ENCODE peak calls at places on chromosome 15, in eight cellular contexts. One of them, this sample, is unnamed.

GRCh38 chr15:48896775-48897143 is 18.8 kb downstream of the EID1 start:
- DNase-seq in activated CD4-positive, alpha-beta T cell treated with anti-CD3 and anti-CD28 coated beads for 48 hours: no peak
- DNase-seq in mesenteric fat pad: no peak
- DNase-seq in stimulated activated CD8-positive, alpha-beta memory T cell treated with anti-CD3 and anti-CD28 coated beads, Interleukin-15, amount 100 ng/mL, for 24 hours: no peak
- DNase-seq in activated CD8-positive, alpha-beta memory T cell treated with anti-CD3 and anti-CD28 coated beads, Interleukin-2, amount 50 U/mL, for 48 hours: no peak
- DNase-seq in AG10803: no peak
- DNase-seq in left ventricle myocardium inferior: no peak
- DNase-seq in retina: no peak
- DNase-seq in this sample: no peak

GRCh38 chr15:90600954-90601353 is 71.2 kb downstream of the CRTC3 start:
- DNase-seq in activated CD4-positive, alpha-beta T cell treated with anti-CD3 and anti-CD28 coated beads for 48 hours: no peak
- DNase-seq in mesenteric fat pad: no peak
- DNase-seq in stimulated activated CD8-positive, alpha-beta memory T cell treated with anti-CD3 and anti-CD28 coated beads, Interleukin-15, amount 100 ng/mL, for 24 hours: no peak
- DNase-seq in activated CD8-positive, alpha-beta memory T cell treated with anti-CD3 and anti-CD28 coated beads, Interleukin-2, amount 50 U/mL, for 48 hours: no peak
- DNase-seq in AG10803: no peak
- DNase-seq in left ventricle myocardium inferior: no peak
- DNase-seq in retina: no peak
- DNase-seq in this sample: no peak

GRCh38 chr15:38332711-38333110 is 80.1 kb downstream of the SPRED1 start:
- DNase-seq in activated CD4-positive, alpha-beta T cell treated with anti-CD3 and anti-CD28 coated beads for 48 hours: no peak
- DNase-seq in mesenteric fat pad: no peak
- DNase-seq in stimulated activated CD8-positive, alpha-beta memory T cell treated with anti-CD3 and anti-CD28 coated beads, Interleukin-15, amount 100 ng/mL, for 24 hours: no peak
- DNase-seq in activated CD8-positive, alpha-beta memory T cell treated with anti-CD3 and anti-CD28 coated beads, Interleukin-2, amount 50 U/mL, for 48 hours: no peak
- DNase-seq in AG10803: no peak
- DNase-seq in left ventricle myocardium inferior: no peak
- DNase-seq in retina: no peak
- DNase-seq in this sample: no peak

GRCh38 chr15:38877471-38877870 is 312.9 kb upstream of the RASGRP1 start:
- DNase-seq in activated CD4-positive, alpha-beta T cell treated with anti-CD3 and anti-CD28 coated beads for 48 hours: no peak
- DNase-seq in mesenteric fat pad: no peak
- DNase-seq in stimulated activated CD8-positive, alpha-beta memory T cell treated with anti-CD3 and anti-CD28 coated beads, Interleukin-15, amount 100 ng/mL, for 24 hours: no peak
- DNase-seq in activated CD8-positive, alpha-beta memory T cell treated with anti-CD3 and anti-CD28 coated beads, Interleukin-2, amount 50 U/mL, for 48 hours: no peak
- DNase-seq in AG10803: no peak
- DNase-seq in left ventricle myocardium inferior: no peak
- DNase-seq in retina: no peak
- DNase-seq in this sample: no peak

GRCh38 chr15:23648920-23649515 is 1.4 kb upstream of the MAGEL2 start:
- DNase-seq in activated CD4-positive, alpha-beta T cell treated with anti-CD3 and anti-CD28 coated beads for 48 hours: peak; percentile 53
- DNase-seq in mesenteric fat pad: no peak
- DNase-seq in stimulated activated CD8-positive, alpha-beta memory T cell treated with anti-CD3 and anti-CD28 coated beads, Interleukin-15, amount 100 ng/mL, for 24 hours: peak; percentile 6
- DNase-seq in activated CD8-positive, alpha-beta memory T cell treated with anti-CD3 and anti-CD28 coated beads, Interleukin-2, amount 50 U/mL, for 48 hours: peak; percentile 62
- DNase-seq in AG10803: peak; percentile 4
- DNase-seq in left ventricle myocardium inferior: no peak
- DNase-seq in retina: peak; percentile 37
- DNase-seq in this sample: peak; percentile 67

GRCh38 chr15:65289261-65289854 is 2.7 kb upstream of the PARP16 start:
- DNase-seq in activated CD4-positive, alpha-beta T cell treated with anti-CD3 and anti-CD28 coated beads for 48 hours: no peak
- DNase-seq in mesenteric fat pad: no peak
- DNase-seq in stimulated activated CD8-positive, alpha-beta memory T cell treated with anti-CD3 and anti-CD28 coated beads, Interleukin-15, amount 100 ng/mL, for 24 hours: no peak
- DNase-seq in activated CD8-positive, alpha-beta memory T cell treated with anti-CD3 and anti-CD28 coated beads, Interleukin-2, amount 50 U/mL, for 48 hours: no peak
- DNase-seq in AG10803: no peak
- DNase-seq in left ventricle myocardium inferior: no peak
- DNase-seq in retina: no peak
- DNase-seq in this sample: no peak

GRCh38 chr15:56892651-56893348 is 25.6 kb upstream of the TCF12 start:
- DNase-seq in activated CD4-positive, alpha-beta T cell treated with anti-CD3 and anti-CD28 coated beads for 48 hours: no peak
- DNase-seq in mesenteric fat pad: no peak
- DNase-seq in stimulated activated CD8-positive, alpha-beta memory T cell treated with anti-CD3 and anti-CD28 coated beads, Interleukin-15, amount 100 ng/mL, for 24 hours: no peak
- DNase-seq in activated CD8-positive, alpha-beta memory T cell treated with anti-CD3 and anti-CD28 coated beads, Interleukin-2, amount 50 U/mL, for 48 hours: no peak
- DNase-seq in AG10803: peak; percentile 18
- DNase-seq in left ventricle myocardium inferior: no peak
- DNase-seq in retina: no peak
- DNase-seq in this sample: peak; percentile 82

GRCh38 chr15:89760303-89761008 is 9.4 kb upstream of the MESP1 start:
- DNase-seq in activated CD4-positive, alpha-beta T cell treated with anti-CD3 and anti-CD28 coated beads for 48 hours: peak; percentile 83
- DNase-seq in mesenteric fat pad: peak; percentile 96
- DNase-seq in stimulated activated CD8-positive, alpha-beta memory T cell treated with anti-CD3 and anti-CD28 coated beads, Interleukin-15, amount 100 ng/mL, for 24 hours: peak; percentile 45
- DNase-seq in activated CD8-positive, alpha-beta memory T cell treated with anti-CD3 and anti-CD28 coated beads, Interleukin-2, amount 50 U/mL, for 48 hours: peak; percentile 95
- DNase-seq in AG10803: peak; percentile 54
- DNase-seq in left ventricle myocardium inferior: peak; percentile 81
- DNase-seq in retina: peak; percentile 82
- DNase-seq in this sample: peak; percentile 87